ENCODE peak calls at places on chromosomes 16 and 17, in five cellular contexts. F is transverse colon, U is right lobe of liver, S is H1, X is IMR-90. N is an unnamed sample.

GRCh38 chr17:29764748-29765147 is 142.0 kb upstream of the CORO6 start:
- DNase-seq in U (no peak), X (no peak), F (no peak), S (no peak), N (no peak)

GRCh38 chr17:14341866-14342265 is 41.0 kb downstream of the HS3ST3B1 start:
- DNase-seq in F (no peak), X (no peak), U (no peak), S (no peak), N (no peak)

GRCh38 chr17:36938566-36939058 is 1.3 kb downstream of the LHX1 start:
- DNase-seq in F (no peak), X (no peak), S (no peak), U (no peak), N (no peak)

GRCh38 chr17:79082311-79083190 is 7.9 kb downstream of the ENGASE start:
- DNase-seq in X (peak), F (peak), S (peak), U (no peak), N (no peak)

GRCh38 chr16:49465661-49466528 is 92.3 kb downstream of the C16orf78 start:
- DNase-seq in X (no peak), S (peak), U (peak), F (no peak), N (no peak)

GRCh38 chr16:83953796-83954576 is 946 bp downstream of the OSGIN1 start:
- DNase-seq in X (peak), U (no peak), F (no peak), S (no peak), N (no peak)

GRCh38 chr17:57985675-57985974 is 2.4 kb downstream of the VEZF1 start:
- DNase-seq in U (no peak), F (no peak), S (no peak), X (peak), N (no peak)

GRCh38 chr17:79618383-79619067 is 7.7 kb upstream of the RBFOX3 start:
- DNase-seq in S (peak), X (no peak), U (peak), F (no peak), N (no peak)

GRCh38 chr17:67718325-67718941 is 697 bp downstream of the NOL11 start:
- DNase-seq in S (peak), U (no peak), F (peak), X (peak), N (no peak)

GRCh38 chr16:48583075-48584065 is 26.6 kb downstream of the N4BP1 start:
- DNase-seq in F (no peak), X (no peak), S (no peak), U (no peak), N (no peak)

GRCh38 chr17:30226878-30227277 is 8.6 kb downstream of the SLC6A4 start:
- DNase-seq in S (no peak), X (no peak), U (no peak), F (no peak), N (no peak)

GRCh38 chr16:84947996-84948854 is 63.1 kb downstream of the ZDHHC7 start:
- DNase-seq in U (peak), F (no peak), X (no peak), S (no peak), N (no peak)

GRCh38 chr16:11315499-11315898 is 29.8 kb upstream of the RMI2 start:
- DNase-seq in F (no peak), U (no peak), X (peak), S (peak), N (no peak)

GRCh38 chr17:44350733-44351226 is 5.7 kb downstream of the GRN start:
- DNase-seq in U (peak), X (peak), F (peak), S (peak), N (no peak)

GRCh38 chr17:18038149-18038850 is 668 bp downstream of the ATPAF2 start:
- DNase-seq in U (no peak), X (peak), S (no peak), F (no peak), N (no peak)

GRCh38 chr17:75998327-75998795 is 2.3 kb upstream of the CDK3 start:
- DNase-seq in S (no peak), F (peak), X (no peak), U (no peak), N (no peak)

GRCh38 chr16:57614546-57615343 is 13.7 kb upstream of the ADGRG1 start:
- DNase-seq in X (no peak), F (no peak), S (peak), U (no peak), N (no peak)

GRCh38 chr16:84596161-84596560 is 21.7 kb downstream of the COTL1 start:
- DNase-seq in S (no peak), F (no peak), U (no peak), X (no peak), N (no peak)

GRCh38 chr17:37659887-37660286 is 16.6 kb upstream of the DDX52 start:
- DNase-seq in U (no peak), X (no peak), S (no peak), F (no peak), N (no peak)

GRCh38 chr17:56737741-56738161 is 96.0 kb downstream of the C17orf67 start:
- DNase-seq in S (no peak), F (peak), X (peak), U (no peak), N (no peak)

DNA sequence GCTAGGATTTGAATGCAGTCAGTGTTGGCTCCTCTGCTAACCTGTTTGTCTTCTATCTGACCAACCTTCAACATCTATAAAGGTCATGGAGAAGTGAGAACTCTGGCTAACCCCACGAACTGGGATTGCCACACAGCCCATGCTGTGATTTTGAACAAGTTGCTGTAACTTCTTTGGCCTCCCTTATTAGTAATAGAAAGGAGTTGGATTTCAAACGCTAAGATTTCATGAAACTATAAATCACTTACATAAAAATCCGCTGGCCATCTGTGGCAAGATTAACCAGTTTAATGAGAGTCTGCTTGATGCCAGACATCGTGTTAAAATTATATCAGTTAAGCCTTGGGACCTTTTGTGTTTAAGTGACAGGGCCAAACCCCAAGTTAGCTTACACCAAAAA is 53.4 kb downstream of the HSD17B2 start:
- DNase-seq in U (peak), F (no peak), S (no peak), X (no peak), N (no peak)
- TF ChIP-seq POLR2A in U (no peak), F (no peak), S (no peak), X (no peak), N (no peak)

GRCh38 chr17:47618416-47618815 is 31.3 kb upstream of the KPNB1 start:
- DNase-seq in S (no peak), X (peak), U (no peak), F (no peak), N (no peak)
- H3K27ac ChIP-seq in S (no peak), X (no peak), U (no peak), F (no peak), N (no peak)

DNA sequence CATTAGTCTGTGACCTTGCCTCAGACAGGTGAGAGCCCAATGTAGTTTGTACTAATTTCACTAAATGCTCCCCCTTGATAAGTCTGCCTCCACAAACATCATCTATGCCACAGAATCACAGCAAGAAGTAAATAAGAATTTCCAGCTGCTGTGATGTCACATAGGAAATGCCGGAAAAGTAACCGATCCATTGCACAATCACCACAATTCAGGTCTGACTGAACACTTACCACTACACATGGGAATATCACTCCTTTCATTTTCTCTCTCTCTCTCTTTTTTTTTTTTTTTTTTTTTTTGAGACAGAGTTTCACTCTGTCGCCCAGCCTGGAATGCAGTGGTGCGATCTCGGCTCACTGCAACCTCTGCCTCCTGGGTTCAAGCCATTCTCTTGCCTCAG is 79.0 kb upstream of the CDH11 start:
- DNase-seq in F (no peak), X (peak), U (no peak), S (no peak), N (no peak)
- TF ChIP-seq POLR2A in F (no peak), X (no peak), U (no peak), S (no peak), N (no peak)

GRCh38 chr16:12392585-12393089 is 411.1 kb downstream of the CPPED1 start:
- DNase-seq in S (no peak), U (no peak), F (peak), X (no peak), N (no peak)
- H3K27ac ChIP-seq in S (no peak), U (no peak), F (no peak), X (no peak), N (peak)

GRCh38 chr17:74972107-74972972 is at the start of gene HID1:
- DNase-seq in X (no peak), F (peak), U (no peak), S (peak), N (no peak)
- TF ChIP-seq POLR2A in X (no peak), F (peak), U (no peak), S (no peak), N (peak)

DNA sequence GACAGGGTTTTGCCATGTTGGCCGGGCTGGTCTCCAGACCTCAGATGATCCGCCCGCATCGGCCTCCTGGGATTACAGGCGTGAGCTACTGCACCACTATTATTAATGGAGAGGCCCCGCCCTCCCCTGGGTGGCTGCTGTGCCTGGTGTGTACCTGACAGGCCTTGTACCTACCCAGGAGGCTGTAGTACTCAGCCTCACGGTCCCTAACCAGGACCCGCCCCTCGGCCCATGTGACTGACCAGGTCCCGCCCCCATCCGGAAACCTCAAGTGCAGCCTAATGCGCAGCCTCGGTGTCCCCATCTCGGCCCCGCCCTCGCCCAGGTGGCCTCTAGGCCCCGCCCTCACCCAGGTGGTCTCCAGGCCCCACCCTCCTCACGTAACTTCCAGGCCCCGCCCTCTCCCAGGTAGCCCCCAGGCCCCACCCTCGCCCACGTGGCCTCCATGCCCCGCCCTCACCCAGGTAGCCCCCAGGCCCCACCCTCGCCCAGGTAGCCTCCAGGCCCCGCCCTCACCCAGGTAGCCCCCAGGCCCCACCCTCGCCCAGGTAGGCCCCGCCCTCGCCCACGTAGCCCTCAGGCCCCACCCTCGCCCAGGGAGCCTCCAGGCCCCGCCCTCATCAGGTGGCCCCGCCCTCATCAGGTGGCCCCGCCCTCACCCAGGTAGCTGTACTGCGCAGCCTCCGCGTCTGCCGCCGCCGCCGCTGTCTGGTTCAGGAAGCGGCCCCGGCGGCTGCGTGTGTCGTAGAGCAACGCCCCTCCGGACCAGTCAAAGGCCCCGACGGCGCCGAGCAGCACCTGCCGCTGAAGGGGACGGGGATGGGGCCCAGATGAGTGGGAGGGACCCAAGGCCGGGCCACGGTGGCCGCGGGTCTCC is 31.0 kb downstream of the HASPIN start:
- DNase-seq in S (peak), U (peak), X (no peak), F (peak), N (no peak)
- H3K27ac ChIP-seq in S (peak), U (no peak), X (no peak), F (peak), N (peak)

DNA sequence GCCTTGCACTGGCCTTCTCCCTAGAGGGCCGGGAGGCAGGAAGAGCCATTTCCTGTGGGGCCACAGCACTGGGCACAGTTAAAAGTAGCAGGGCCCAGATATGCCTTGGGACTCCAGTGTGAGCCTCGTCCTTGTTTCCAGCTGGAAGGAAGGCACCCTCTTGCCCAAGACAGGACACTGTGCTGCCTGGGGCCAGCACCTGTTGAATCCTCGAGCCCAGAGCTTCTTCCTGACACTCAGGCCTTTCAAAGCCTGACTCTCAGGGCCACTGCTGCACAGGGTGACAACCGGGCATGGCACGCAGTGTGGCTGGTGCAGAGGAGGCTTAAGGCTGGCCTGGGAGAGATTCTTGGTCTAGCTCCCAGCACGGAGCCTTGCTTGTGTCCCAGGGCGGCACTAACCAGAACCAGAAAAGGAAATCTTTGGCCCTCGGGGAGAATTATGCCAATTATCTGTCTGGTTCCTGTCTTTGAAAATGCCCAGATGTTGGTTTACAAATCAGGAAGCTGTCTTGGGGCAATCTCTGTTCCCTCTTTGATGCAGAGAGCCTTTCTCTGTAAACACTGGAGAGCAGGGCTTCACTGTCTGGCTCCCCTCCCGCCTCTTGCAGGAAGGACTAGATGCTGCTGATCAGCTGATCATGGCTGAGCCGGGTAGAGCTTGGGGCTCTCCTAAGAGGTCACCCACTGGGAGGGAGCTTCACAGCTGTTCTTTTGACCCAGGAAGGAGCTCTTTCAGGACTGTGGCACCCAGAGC is 11.1 kb downstream of the LDHD start:
- DNase-seq in U (no peak), X (peak), S (no peak), F (peak), N (no peak)
- TF ChIP-seq POLR2A in U (no peak), X (no peak), S (no peak), F (no peak), N (no peak)

DNA sequence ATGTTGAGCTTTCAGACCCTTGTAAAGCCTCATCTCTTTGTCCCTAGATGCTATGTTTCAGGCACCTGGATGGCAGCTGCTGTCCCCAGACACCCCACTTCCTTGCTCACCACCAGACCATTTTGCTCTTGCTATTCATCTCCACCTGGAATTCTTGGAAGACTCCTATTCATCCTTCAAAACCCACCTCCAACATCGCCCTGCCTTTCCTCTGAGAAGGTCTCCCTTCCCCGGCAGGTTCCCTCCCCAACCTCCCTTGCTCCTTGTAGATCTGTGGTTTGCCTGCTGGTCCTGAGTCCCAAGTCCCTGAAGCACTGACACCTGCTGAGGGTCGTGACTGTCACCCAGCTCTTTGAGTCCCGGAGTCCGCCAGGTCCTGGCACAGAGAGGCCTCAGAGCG is 9.9 kb downstream of the ZNF469 start:
- DNase-seq in F (no peak), X (no peak), S (no peak), U (no peak), N (no peak)
- H3K27ac ChIP-seq in F (no peak), X (no peak), S (no peak), U (no peak), N (no peak)

GRCh38 chr17:81390029-81390428 is 5.2 kb upstream of the BAHCC1 start:
- DNase-seq in X (no peak), S (no peak), U (no peak), F (no peak), N (no peak)
- TF ChIP-seq POLR2A in X (no peak), S (no peak), U (no peak), F (no peak), N (no peak)

GRCh38 chr16:15900357-15900756 is 12.0 kb upstream of the CEP20 start:
- DNase-seq in U (no peak), X (no peak), F (no peak), S (no peak), N (no peak)
- H3K27ac ChIP-seq in U (no peak), X (no peak), F (no peak), S (no peak), N (peak)